ENCODE peak calls at places on chromosomes 16 and 17, in four cellular contexts. P is activated gamma-delta T cell, U is NCI-H146, D is kidney tubule cell. B is an unnamed sample.

GRCh38 chr17:34542700-34543336 is 36.6 kb upstream of the TMEM132E start:
- DNase-seq in P (no peak), U (no peak), D (peak), B (peak)

GRCh38 chr16:80569440-80570105 is 28.8 kb downstream of the DYNLRB2 start:
- DNase-seq in P (no peak), U (no peak), D (peak), B (peak)

GRCh38 chr17:30334421-30334820 is 564 bp upstream of the TMIGD1 start:
- DNase-seq in P (no peak), U (no peak), D (peak), B (no peak)

GRCh38 chr16:30982548-30983288 is 2.3 kb upstream of the HSD3B7 start:
- DNase-seq in P (no peak), U (no peak), D (no peak), B (no peak)

GRCh38 chr17:70905796-70906195 is 736.5 kb downstream of the KCNJ2 start:
- DNase-seq in P (no peak), U (no peak), D (peak), B (peak)

GRCh38 chr17:35986643-35987042 is at the start of gene CCL14:
- DNase-seq in P (no peak), U (no peak), D (no peak), B (no peak)

GRCh38 chr17:65070620-65071019 is 14.1 kb upstream of the GNA13 start:
- DNase-seq in P (no peak), U (no peak), D (no peak), B (no peak)

GRCh38 chr17:1398900-1399299 is 1.1 kb downstream of the YWHAE start:
- DNase-seq in P (no peak), U (peak), D (peak), B (peak)

GRCh38 chr17:12549499-12549901 is 116.2 kb upstream of the MYOCD start:
- DNase-seq in P (no peak), U (no peak), D (no peak), B (no peak)

GRCh38 chr16:57194512-57194911 is 8.4 kb downstream of the RSPRY1 start:
- DNase-seq in P (no peak), U (peak), D (peak), B (peak)

GRCh38 chr17:46925185-46925858 is 2.4 kb downstream of the GOSR2 start:
- DNase-seq in P (no peak), U (no peak), D (no peak), B (no peak)

GRCh38 chr17:74295625-74296547 is 21.9 kb downstream of the DNAI2 start:
- DNase-seq in P (no peak), U (no peak), D (peak), B (peak)

GRCh38 chr16:89114159-89114981 is 20.7 kb downstream of the ACSF3 start:
- DNase-seq in P (no peak), U (no peak), D (peak), B (no peak)

GRCh38 chr17:56540791-56541190 is 52.7 kb upstream of the NOG start:
- DNase-seq in P (no peak), U (no peak), D (peak), B (no peak)

GRCh38 chr16:85227924-85228462 is 115.7 kb upstream of the CIBAR2 start:
- DNase-seq in P (no peak), U (no peak), D (no peak), B (no peak)